ENCODE peak calls at places on chromosomes 3 and 15, in nine cellular contexts. T is stimulated activated CD4-positive, alpha-beta T cell treated with anti-CD3 and anti-CD28 coated beads, TNF-alpha, amount 100 ng/mL, for 4 hours; R is upper lobe of right lung; D is AG09309; B is stimulated activated CD8-positive, alpha-beta memory T cell treated with anti-CD3 and anti-CD28 coated beads, Interleukin-4, amount 100 ng/mL, for 24 hours; H is Caki2; L is non-pigmented ciliary epithelial cell; E is EL; N is AML-193. M is an unnamed sample.

GRCh38 chr3:141105828-141106628 is 54.9 kb downstream of the SPSB4 start:
- DNase-seq in T (peak), R (no peak), D (peak), B (peak), H (peak), L (peak), E (peak), N (peak), M (peak)

GRCh38 chr15:50116477-50116876 is 2.6 kb downstream of the ATP8B4 start:
- DNase-seq in T (no peak), R (no peak), D (no peak), B (no peak), H (peak), L (no peak), E (peak), N (peak), M (no peak)

GRCh38 chr15:41416742-41417417 is at the start of gene RTF1:
- DNase-seq in T (peak), R (peak), D (peak), B (peak), H (peak), L (peak), E (peak), N (peak), M (peak)

GRCh38 chr3:73409405-73409804 is 215.3 kb downstream of the PDZRN3 start:
- DNase-seq in T (no peak), R (no peak), D (peak), B (no peak), H (no peak), L (no peak), E (peak), N (no peak), M (peak)

GRCh38 chr15:89475688-89476087 is 20.7 kb downstream of the RHCG start:
- DNase-seq in T (no peak), R (peak), D (no peak), B (no peak), H (no peak), L (no peak), E (no peak), N (no peak), M (no peak)

GRCh38 chr3:105837947-105838346 is 30.9 kb downstream of the CBLB start:
- DNase-seq in T (no peak), R (no peak), D (no peak), B (no peak), H (no peak), L (no peak), E (no peak), N (no peak), M (no peak)

GRCh38 chr3:196604548-196604947 is 34.9 kb upstream of the NRROS start:
- DNase-seq in T (peak), R (no peak), D (no peak), B (no peak), H (no peak), L (no peak), E (no peak), N (no peak), M (no peak)

GRCh38 chr3:110384601-110385000 is 687.0 kb upstream of the NECTIN3 start:
- DNase-seq in T (no peak), R (no peak), D (peak), B (no peak), H (no peak), L (peak), E (peak), N (no peak), M (peak)

GRCh38 chr15:68197661-68198437 is 7.3 kb downstream of the CALML4 start:
- DNase-seq in T (no peak), R (no peak), D (no peak), B (no peak), H (no peak), L (no peak), E (no peak), N (no peak), M (no peak)

GRCh38 chr3:71585891-71586809 is 2.6 kb upstream of the FOXP1 start:
- DNase-seq in T (no peak), R (no peak), D (no peak), B (no peak), H (peak), L (no peak), E (peak), N (peak), M (no peak)

M was measured in HS-5.